ENCODE peak calls at places on chromosomes 6 and 20, in six cellular contexts. N is CD4-positive, alpha-beta memory T cell; B is aorta; V is stomach; O is adrenal gland; E is Caco-2. K is an unnamed sample.
A peak's percentile ranks its signal among the peaks of the same experiment; 100 is the strongest.

GRCh38 chr20:50260480-50261221 is 70.0 kb downstream of the CEBPB start:
- DNase-seq in N (no peak), B (no peak), V (no peak), O (no peak), E (no peak), K (no peak)

GRCh38 chr6:43887340-43887858 is 117.4 kb downstream of the VEGFA start:
- DNase-seq in N (no peak), B (peak; percentile 60), V (peak; percentile 37), O (no peak), E (no peak), K (peak; percentile 30)

GRCh38 chr6:10416863-10417641 is 2.2 kb upstream of the TFAP2A start:
- DNase-seq in N (no peak), B (no peak), V (no peak), O (no peak), E (no peak), K (no peak)

GRCh38 chr6:11263185-11263817 is 30.8 kb upstream of the NEDD9 start:
- DNase-seq in N (no peak), B (peak; percentile 82), V (peak; percentile 75), O (peak; percentile 84), E (peak; percentile 83), K (peak; percentile 84)

GRCh38 chr6:15207923-15208322 is 37.9 kb upstream of the JARID2 start:
- DNase-seq in N (no peak), B (no peak), V (no peak), O (no peak), E (no peak), K (no peak)

GRCh38 chr6:9482030-9482731 is 932.7 kb downstream of the TFAP2A start:
- DNase-seq in N (no peak), B (no peak), V (no peak), O (no peak), E (no peak), K (no peak)

GRCh38 chr6:12803486-12803885 is 86.9 kb downstream of the PHACTR1 start:
- DNase-seq in N (no peak), B (no peak), V (no peak), O (no peak), E (no peak), K (no peak)

GRCh38 chr6:122580731-122581130 is 29.5 kb upstream of the PKIB start:
- DNase-seq in N (no peak), B (no peak), V (no peak), O (no peak), E (no peak), K (no peak)

GRCh38 chr6:145214570-145214969 is 520.8 kb downstream of the EPM2A start:
- DNase-seq in N (peak; percentile 14), B (no peak), V (no peak), O (no peak), E (no peak), K (no peak)

GRCh38 chr6:139204978-139205377 is 70.1 kb downstream of the HECA start:
- DNase-seq in N (no peak), B (no peak), V (no peak), O (no peak), E (no peak), K (no peak)

GRCh38 chr6:39847216-39847615 is 55.0 kb downstream of the DAAM2 start:
- DNase-seq in N (no peak), B (peak; percentile 89), V (peak; percentile 66), O (no peak), E (no peak), K (peak; percentile 75)

GRCh38 chr20:24762791-24763350 is 186.2 kb upstream of the CST7 start:
- DNase-seq in N (no peak), B (no peak), V (peak; percentile 14), O (peak; percentile 37), E (no peak), K (no peak)

GRCh38 chr6:139390447-139390846 is 16.0 kb upstream of the CITED2 start:
- DNase-seq in N (no peak), B (no peak), V (no peak), O (no peak), E (no peak), K (no peak)

GRCh38 chr6:26336355-26337198 is 28.4 kb upstream of the BTN3A2 start:
- DNase-seq in N (no peak), B (no peak), V (no peak), O (no peak), E (no peak), K (no peak)

GRCh38 chr6:46491201-46491788 is at the start of gene RCAN2:
- DNase-seq in N (peak; percentile 1), B (peak; percentile 93), V (peak; percentile 59), O (peak; percentile 80), E (peak; percentile 42), K (peak; percentile 81)

GRCh38 chr6:36443951-36444428 is 1.2 kb downstream of the KCTD20 start:
- DNase-seq in N (peak; percentile 10), B (no peak), V (no peak), O (no peak), E (peak; percentile 50), K (no peak)

GRCh38 chr20:17460119-17460518 is 71.1 kb downstream of the BFSP1 start:
- DNase-seq in N (no peak), B (no peak), V (no peak), O (no peak), E (no peak), K (no peak)

GRCh38 chr6:35052694-35053565 is 88.2 kb downstream of the TCP11 start:
- DNase-seq in N (no peak), B (peak; percentile 67), V (no peak), O (peak; percentile 64), E (no peak), K (peak; percentile 88)

GRCh38 chr20:3044336-3044965 is 1.0 kb downstream of the GNRH2 start:
- DNase-seq in N (no peak), B (no peak), V (no peak), O (no peak), E (no peak), K (no peak)

GRCh38 chr20:20440473-20440872 is 72.6 kb downstream of the INSM1 start:
- DNase-seq in N (no peak), B (no peak), V (no peak), O (no peak), E (no peak), K (no peak)

GRCh38 chr6:85912582-85912981 is 269.9 kb upstream of the SYNCRIP start:
- DNase-seq in N (no peak), B (no peak), V (no peak), O (no peak), E (no peak), K (no peak)

GRCh38 chr6:104955491-104955890 is 1.4 kb upstream of the LIN28B start:
- DNase-seq in N (no peak), B (no peak), V (no peak), O (no peak), E (no peak), K (no peak)

GRCh38 chr20:51592564-51592963 is 50.0 kb upstream of the NFATC2 start:
- DNase-seq in N (no peak), B (no peak), V (no peak), O (no peak), E (no peak), K (no peak)

GRCh38 chr6:15504581-15505350 is 158.1 kb downstream of the DTNBP1 start:
- DNase-seq in N (no peak), B (peak; percentile 80), V (peak; percentile 39), O (peak; percentile 90), E (no peak), K (peak; percentile 92)

GRCh38 chr6:80457044-80457933 is 350.8 kb downstream of the BCKDHB start:
- DNase-seq in N (no peak), B (peak; percentile 80), V (peak; percentile 60), O (peak; percentile 91), E (no peak), K (peak; percentile 87)

GRCh38 chr6:40082278-40083043 is 148.2 kb upstream of the MOCS1 start:
- DNase-seq in N (no peak), B (no peak), V (no peak), O (no peak), E (no peak), K (no peak)

GRCh38 chr20:30612344-30612743 is 645.1 kb upstream of the DEFB115 start:
- DNase-seq in N (no peak), B (no peak), V (no peak), O (no peak), E (no peak), K (no peak)
- H3K9me3 ChIP-seq in N (no peaks in the 10 kb centered on the region), B (peaks cover 1% of the 10 kb centered on the region), V (peaks cover 12% of the 10 kb centered on the region), O (no peaks in the 10 kb centered on the region), E (peaks cover 7% of the 10 kb centered on the region), K (peaks cover under 1% of the 10 kb centered on the region)

DNA sequence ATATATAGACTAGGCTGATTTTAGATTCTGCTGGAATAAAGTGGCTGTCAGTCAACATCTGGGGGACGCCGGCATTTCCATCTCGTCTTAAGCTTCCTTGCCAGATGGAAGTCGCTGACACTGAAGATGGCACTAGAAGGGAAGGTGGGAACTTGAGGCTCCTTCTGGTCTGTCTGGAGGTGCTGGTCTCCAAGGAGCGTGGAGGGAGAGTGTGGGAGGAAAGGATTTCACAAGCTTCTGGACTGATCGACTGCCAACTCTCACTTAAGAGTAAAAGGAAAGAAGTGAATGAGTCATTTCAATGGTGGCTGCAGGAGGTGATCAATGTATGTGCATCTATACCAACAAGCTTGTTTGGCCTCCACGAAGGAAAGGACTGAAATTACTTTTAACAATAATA is 40.4 kb downstream of the DUSP22 start:
- DNase-seq in N (no peak), B (no peak), V (no peak), O (no peak), E (no peak), K (no peak)
- H3K9me3 ChIP-seq in N (no peaks in the 10 kb centered on the region), B (no peaks in the 10 kb centered on the region), V (no peaks in the 10 kb centered on the region), O (no peaks in the 10 kb centered on the region), E (no peaks in the 10 kb centered on the region), K (no peaks in the 10 kb centered on the region)

GRCh38 chr6:61210549-61210948 is 1075.5 kb downstream of the KHDRBS2 start:
- DNase-seq in N (no peak), B (no peak), V (no peak), O (no peak), E (no peak), K (no peak)
- H3K9me3 ChIP-seq in N (no peaks in the 10 kb centered on the region), B (no peaks in the 10 kb centered on the region), V (peaks cover 4% of the 10 kb centered on the region), O (no peaks in the 10 kb centered on the region), E (peaks cover 11% of the 10 kb centered on the region), K (no peaks in the 10 kb centered on the region)

DNA sequence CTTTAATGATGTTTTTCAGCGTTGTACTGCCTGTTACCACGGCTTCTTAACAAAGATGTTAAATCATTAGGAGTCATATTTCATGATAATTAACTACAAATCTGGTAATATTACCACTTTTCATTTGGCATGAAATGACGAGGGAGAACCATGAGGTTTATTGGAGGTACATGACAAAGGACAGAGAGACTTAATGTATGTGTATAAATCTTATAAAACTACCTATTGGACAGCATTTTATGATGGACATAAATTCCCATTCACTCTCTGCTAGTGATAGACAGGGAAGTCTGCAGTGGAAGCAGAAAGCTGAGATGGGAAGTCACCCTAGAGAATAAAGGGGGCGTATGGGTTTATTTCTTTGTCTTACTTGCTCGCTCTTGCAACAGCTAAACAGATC is 949.9 kb upstream of the FLRT3 start:
- DNase-seq in N (no peak), B (no peak), V (no peak), O (no peak), E (no peak), K (no peak)
- H3K9me3 ChIP-seq in N (no peaks in the 10 kb centered on the region), B (no peaks in the 10 kb centered on the region), V (no peaks in the 10 kb centered on the region), O (no peaks in the 10 kb centered on the region), E (no peaks in the 10 kb centered on the region), K (no peaks in the 10 kb centered on the region)

DNA sequence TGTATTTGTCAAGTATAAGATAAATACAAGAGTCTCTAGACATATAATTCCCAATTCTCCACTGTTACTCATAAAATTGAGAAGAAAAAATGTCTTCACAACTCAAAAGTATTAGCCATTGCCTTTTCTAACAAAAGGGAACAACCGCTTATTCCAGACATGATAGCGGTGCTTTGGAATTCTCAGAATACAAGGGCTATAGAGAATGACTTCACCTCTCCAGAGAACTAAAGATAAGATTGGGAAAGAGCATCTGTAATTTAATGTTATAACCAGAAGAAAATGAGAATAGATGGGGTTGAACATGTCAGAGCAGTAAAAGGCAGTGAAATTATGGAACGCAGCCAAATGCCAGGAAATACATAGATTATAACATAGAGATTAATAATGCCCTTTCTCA is 730.8 kb downstream of the C6orf118 start:
- DNase-seq in N (no peak), B (no peak), V (no peak), O (no peak), E (no peak), K (no peak)
- H3K9me3 ChIP-seq in N (no peaks in the 10 kb centered on the region), B (no peaks in the 10 kb centered on the region), V (peaks cover 15% of the 10 kb centered on the region), O (no peaks in the 10 kb centered on the region), E (no peaks in the 10 kb centered on the region), K (peaks cover 3% of the 10 kb centered on the region)